ENCODE peak calls at places on chromosome 13, in six cellular contexts. W is HepG2, Q is GM12878, U is GM12891, X is K562, I is H1. J is an unnamed sample.

GRCh38 chr13:78777973-78778372 is 119.0 kb upstream of the OBI1 start:
- DNase-seq in U (no peak), W (no peak), Q (no peak), X (no peak), I (no peak), J (no peak)

GRCh38 chr13:41496420-41497234 is 39.3 kb downstream of the RGCC start:
- DNase-seq in U (no peak), X (no peak), W (no peak), I (no peak), Q (no peak), J (no peak)

GRCh38 chr13:36814465-36814864 is 4.6 kb upstream of the RFXAP start:
- DNase-seq in Q (no peak), W (no peak), U (no peak), I (no peak), X (no peak), J (no peak)

GRCh38 chr13:35741657-35742056 is 265.2 kb upstream of the MAB21L1 start:
- DNase-seq in I (no peak), W (no peak), U (no peak), X (no peak), Q (no peak), J (no peak)

GRCh38 chr13:110713981-110714797 is 689 bp downstream of the ING1 start:
- DNase-seq in W (peak), Q (no peak), X (no peak), U (no peak), I (no peak), J (peak)

GRCh38 chr13:72808917-72809500 is 27.1 kb downstream of the PIBF1 start:
- DNase-seq in W (peak), Q (no peak), U (no peak), I (no peak), X (peak), J (no peak)

GRCh38 chr13:99041788-99042187 is 63.9 kb upstream of the DOCK9 start:
- DNase-seq in Q (peak), X (no peak), U (no peak), I (no peak), W (no peak), J (no peak)

GRCh38 chr13:28336193-28336657 is 158.7 kb downstream of the FLT1 start:
- DNase-seq in W (no peak), X (no peak), I (no peak), U (no peak), Q (no peak), J (no peak)

GRCh38 chr13:43232866-43233265 is 209.5 kb downstream of the DNAJC15 start:
- DNase-seq in X (no peak), U (no peak), I (no peak), Q (no peak), W (no peak), J (no peak)

GRCh38 chr13:95099541-95099940 is 201.7 kb downstream of the ABCC4 start:
- DNase-seq in W (peak), I (no peak), X (no peak), Q (no peak), U (no peak), J (no peak)

GRCh38 chr13:49791753-49792549 is 531 bp downstream of the KPNA3 start:
- DNase-seq in U (peak), Q (no peak), I (no peak), X (peak), W (no peak), J (peak)

GRCh38 chr13:77477299-77477848 is 58.1 kb upstream of the SCEL start:
- DNase-seq in W (no peak), U (no peak), I (no peak), X (no peak), Q (no peak), J (no peak)

GRCh38 chr13:23790591-23791170 is 98.5 kb downstream of the MIPEP start:
- DNase-seq in U (no peak), X (no peak), Q (no peak), I (no peak), W (no peak), J (no peak)

GRCh38 chr13:76677047-76677446 is 209.2 kb downstream of the KCTD12 start:
- DNase-seq in X (no peak), I (no peak), W (no peak), Q (no peak), U (no peak), J (no peak)

GRCh38 chr13:90070837-90071525 is 1276.5 kb upstream of the MIR17HG start:
- DNase-seq in U (no peak), X (no peak), I (no peak), W (peak), Q (no peak), J (no peak)

GRCh38 chr13:27347373-27347772 is 76.7 kb downstream of the RASL11A start:
- DNase-seq in Q (no peak), I (no peak), U (no peak), X (no peak), W (no peak), J (no peak)

GRCh38 chr13:49499889-49500660 is 4.3 kb downstream of the PHF11 start:
- DNase-seq in W (no peak), Q (no peak), I (no peak), U (no peak), X (no peak), J (no peak)

GRCh38 chr13:32354040-32354439 is 38.7 kb downstream of the BRCA2 start:
- DNase-seq in W (no peak), Q (no peak), X (no peak), U (no peak), I (no peak), J (no peak)

GRCh38 chr13:73989244-73989843 is 144.9 kb downstream of the KLF12 start:
- DNase-seq in U (no peak), Q (no peak), X (no peak), I (no peak), W (no peak), J (no peak)

DNA sequence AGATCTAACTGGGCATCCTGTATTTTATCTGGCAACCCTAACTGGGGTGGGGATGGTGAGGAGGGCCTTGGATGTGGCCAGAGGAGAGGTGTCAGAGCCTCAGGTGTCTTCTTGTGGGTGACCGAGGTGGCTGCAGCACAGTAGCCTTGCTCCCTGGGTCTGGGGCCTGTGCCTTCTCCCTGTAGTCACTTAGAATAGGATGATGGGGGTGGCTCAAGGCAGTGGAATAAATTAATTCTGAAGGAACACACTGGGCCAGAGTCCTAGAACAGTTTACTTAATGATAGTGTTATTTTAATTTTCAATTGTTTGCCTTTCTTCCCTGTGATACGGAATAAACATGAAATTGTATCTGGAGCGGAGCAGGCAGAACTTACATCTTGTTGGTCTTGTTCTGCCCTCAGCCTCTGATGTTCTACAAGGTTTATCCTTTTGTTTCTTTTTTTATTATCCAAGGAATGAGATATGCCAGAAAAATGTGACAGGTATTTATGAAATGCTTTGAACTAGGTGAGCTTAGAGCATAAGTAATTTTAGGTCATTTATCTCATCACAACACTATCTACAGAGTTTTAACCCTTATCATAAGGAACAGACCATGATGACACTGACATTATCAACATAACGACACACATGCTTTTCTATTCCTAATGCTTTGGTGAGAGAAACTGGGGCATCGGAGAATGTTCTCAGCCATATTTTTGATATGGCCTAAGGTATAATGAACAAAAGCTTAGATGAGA is 51.4 kb downstream of the LRCH1 start:
- DNase-seq in W (peak), X (no peak), I (no peak), U (no peak), Q (no peak), J (no peak)
- TF ChIP-seq POLR2AphosphoS5 in W (no peak), X (no peak), I (no peak), U (no peak), Q (no peak), J (no peak)

GRCh38 chr13:47886314-47886713 is 114.8 kb downstream of the SUCLA2 start:
- DNase-seq in I (no peak), U (no peak), X (no peak), Q (no peak), W (no peak), J (no peak)
- TF ChIP-seq POLR2A in I (no peak), U (no peak), X (no peak), Q (no peak), W (no peak), J (no peak)

GRCh38 chr13:97977376-97977705 is 23.9 kb downstream of the IPO5 start:
- DNase-seq in I (no peak), W (no peak), U (no peak), Q (no peak), X (no peak), J (no peak)

GRCh38 chr13:97976551-97977375 is 23.3 kb downstream of the IPO5 start:
- DNase-seq in W (no peak), U (peak), X (peak), Q (no peak), I (no peak), J (peak)

GRCh38 chr13:97975851-97976550 is 22.5 kb downstream of the IPO5 start:
- DNase-seq in U (peak), I (peak), Q (no peak), X (peak), W (peak), J (peak)

GRCh38 chr13:97974773-97975172 is 21.3 kb downstream of the IPO5 start:
- DNase-seq in U (no peak), W (no peak), Q (no peak), I (no peak), X (no peak), J (no peak)

DNA sequence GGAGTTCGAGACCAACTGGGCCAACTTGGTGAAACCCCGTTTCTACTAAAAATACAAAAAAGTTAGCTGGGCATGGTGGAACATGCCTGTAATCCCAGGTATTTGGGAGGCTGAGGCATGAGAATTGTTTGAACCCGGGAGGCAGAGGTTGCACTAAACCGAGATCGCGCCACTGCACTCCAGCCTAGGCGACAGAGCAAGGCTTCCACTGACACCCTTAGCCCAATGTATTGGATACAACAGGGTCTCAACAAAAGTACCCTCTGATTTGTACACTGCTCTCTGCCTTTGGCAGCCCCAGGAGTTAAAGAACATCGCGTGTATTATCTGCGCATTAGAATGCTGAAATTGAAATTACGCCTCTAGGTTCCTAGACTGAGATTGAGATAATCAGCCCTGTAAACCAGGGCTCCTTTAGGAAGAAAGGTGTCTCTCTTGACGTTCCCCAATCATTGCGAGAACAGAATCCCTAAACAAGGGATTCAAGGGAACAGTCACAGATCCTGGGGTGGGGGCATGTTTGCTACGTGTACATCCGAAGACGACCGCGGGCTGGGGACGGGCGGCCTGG is 21.9 kb downstream of the IPO5 start:
- DNase-seq in X (no peak), W (no peak), U (no peak), I (no peak), Q (no peak), J (no peak)
- TF ChIP-seq TAF1 in X (no peak), W (no peak), U (no peak), I (no peak), Q (no peak), J (peak)

DNA sequence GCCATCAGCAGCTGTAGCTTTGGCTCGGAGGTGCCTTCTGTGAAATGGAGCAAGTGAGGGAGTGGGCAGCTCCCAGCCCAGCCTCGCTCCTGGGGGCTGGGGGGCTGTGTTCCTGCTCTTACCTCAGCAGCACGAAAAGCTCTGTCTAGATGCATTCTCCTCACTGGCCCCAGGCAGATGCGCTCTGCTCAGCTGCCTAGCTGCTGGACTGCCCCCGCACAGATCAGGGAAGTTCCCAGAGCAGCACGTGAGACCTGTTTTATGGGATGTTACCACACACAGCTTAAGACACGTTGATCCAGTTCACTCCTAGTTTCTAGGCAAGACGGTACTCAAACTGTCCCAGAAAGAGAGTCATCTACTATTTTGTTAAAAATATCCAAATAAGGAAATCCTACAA is 13.6 kb downstream of the LCP1 start:
- DNase-seq in X (no peak), W (no peak), I (no peak), U (no peak), Q (no peak), J (no peak)
- TF ChIP-seq POLR2AphosphoS5 in X (no peak), W (no peak), I (no peak), U (peak), Q (peak), J (peak)

DNA sequence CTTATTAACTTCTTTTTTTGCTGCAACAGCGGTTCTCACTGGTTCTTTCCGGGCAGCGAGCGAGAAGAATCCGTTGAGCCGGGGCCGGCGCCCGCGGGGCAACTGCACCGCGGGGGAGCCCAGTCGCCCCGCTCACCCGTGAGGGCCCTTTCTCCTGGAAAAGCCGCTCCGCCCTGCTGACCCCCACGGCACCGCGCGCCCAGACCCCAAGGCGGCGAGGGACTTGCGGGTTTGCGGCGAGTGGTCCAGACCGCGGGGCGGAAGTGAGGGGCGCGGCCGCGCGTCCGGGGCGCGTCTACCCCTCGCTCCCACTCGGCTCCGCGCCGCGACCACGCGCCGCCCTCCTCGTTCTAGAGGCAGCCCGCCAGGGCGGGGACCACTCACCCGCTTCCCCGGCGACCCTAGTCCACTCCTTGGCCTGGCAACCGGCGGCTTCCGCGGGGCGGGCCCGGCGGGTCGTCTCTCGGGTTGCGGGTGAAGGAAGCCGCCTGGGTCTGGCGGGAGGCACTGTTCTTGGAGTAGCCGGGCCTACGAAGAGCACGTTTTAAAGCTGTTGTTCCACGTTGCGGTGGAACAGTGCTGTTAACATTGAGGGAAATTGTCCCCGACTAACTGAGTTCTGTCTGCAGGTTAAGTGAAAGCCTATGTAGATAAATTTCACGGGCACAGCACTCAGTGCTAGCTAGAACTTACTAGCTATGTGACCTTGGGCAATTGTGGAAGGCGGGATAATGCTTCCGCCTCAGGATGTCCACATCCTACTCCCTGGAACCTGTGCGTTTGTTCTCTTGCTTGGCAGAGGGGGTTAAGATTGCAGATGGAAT is at the start of gene NEK3:
- DNase-seq in X (peak), Q (no peak), W (peak), I (peak), U (peak), J (peak)
- TF ChIP-seq POLR2A in X (peak), Q (peak), W (peak), I (peak), U (no peak), J (no peak)

GRCh38 chr13:53068841-53069520 is 40.4 kb downstream of the OLFM4 start:
- DNase-seq in U (no peak), I (no peak), Q (no peak), W (no peak), X (no peak), J (no peak)
- TF ChIP-seq TAF1 in U (no peak), I (no peak), Q (no peak), W (no peak), X (no peak), J (no peak)

GRCh38 chr13:31046711-31047279 is 114.3 kb downstream of the TEX26 start:
- DNase-seq in U (no peak), W (no peak), I (no peak), Q (no peak), X (no peak), J (no peak)
- TF ChIP-seq POLR2AphosphoS5 in U (no peak), W (no peak), I (no peak), Q (no peak), X (no peak), J (no peak)